ENCODE peak calls at places on chromosomes 6 and 20, in eight cellular contexts. T is amygdala; E is progenitor cell of endocrine pancreas; H is D341Med; D is activated T-helper 1 cell treated with anti-CD3 and anti-CD28 coated beads, Interleukin-2, amount 50 U/mL, for 16 hours; S is hippocampal formation; A is WTC11; V is left cardiac atrium. F is an unnamed sample.

GRCh38 chr6:1864496-1864895 is 254.8 kb downstream of the FOXC1 start:
- DNase-seq in H (no peak), D (no peak), S (no peak), V (no peak), E (no peak), A (no peak), T (no peak), F (no peak)

GRCh38 chr6:9862603-9863167 is 552.2 kb downstream of the TFAP2A start:
- DNase-seq in D (no peak), T (no peak), H (no peak), E (no peak), V (no peak), A (no peak), S (no peak), F (no peak)

GRCh38 chr20:31579245-31579644 is 25.8 kb upstream of the ID1 start:
- DNase-seq in H (no peak), V (no peak), T (no peak), E (no peak), S (no peak), D (no peak), A (no peak), F (no peak)

GRCh38 chr6:34319471-34319885 is 70.7 kb upstream of the SMIM29 start:
- DNase-seq in E (no peak), V (no peak), H (no peak), S (no peak), D (no peak), T (no peak), A (no peak), F (no peak)

GRCh38 chr20:51700809-51701285 is 67.3 kb downstream of the ATP9A start:
- DNase-seq in A (peak), E (no peak), V (no peak), H (peak), T (no peak), D (no peak), S (peak), F (no peak)

GRCh38 chr20:21234816-21235215 is 68.3 kb upstream of the XRN2 start:
- DNase-seq in E (no peak), H (no peak), V (no peak), S (peak), A (no peak), T (peak), D (no peak), F (no peak)

GRCh38 chr6:7445076-7445475 is 55.5 kb downstream of the RIOK1 start:
- DNase-seq in D (no peak), H (no peak), S (no peak), V (no peak), E (no peak), T (no peak), A (no peak), F (no peak)

GRCh38 chr20:57251344-57251743 is 15.1 kb downstream of the BMP7 start:
- DNase-seq in A (no peak), V (no peak), H (no peak), T (no peak), S (no peak), D (no peak), E (no peak), F (no peak)

GRCh38 chr20:12171927-12172581 is 254.4 kb downstream of the BTBD3 start:
- DNase-seq in T (peak), H (no peak), V (no peak), E (no peak), D (no peak), A (no peak), S (no peak), F (no peak)

GRCh38 chr6:170257376-170257775 is 33.5 kb downstream of the DLL1 start:
- DNase-seq in T (no peak), V (peak), E (no peak), A (no peak), D (no peak), H (no peak), S (no peak), F (no peak)

GRCh38 chr6:3919130-3919628 is 70.0 kb downstream of the FAM50B start:
- DNase-seq in D (no peak), A (no peak), E (no peak), S (no peak), T (no peak), V (no peak), H (no peak), F (no peak)

GRCh38 chr6:150898390-150899170 is 33.1 kb downstream of the MTHFD1L start:
- DNase-seq in T (no peak), V (no peak), S (no peak), H (no peak), E (no peak), D (no peak), A (no peak), F (no peak)

GRCh38 chr6:149190228-149190831 is 127.2 kb upstream of the TAB2 start:
- DNase-seq in H (no peak), D (no peak), A (peak), S (no peak), T (no peak), V (peak), E (no peak), F (no peak)

GRCh38 chr20:7155282-7155681 is 387.8 kb downstream of the BMP2 start:
- DNase-seq in S (no peak), T (no peak), H (no peak), V (no peak), A (no peak), D (no peak), E (no peak), F (no peak)

GRCh38 chr20:2822073-2822472 is 5.9 kb downstream of the TMEM239 start:
- DNase-seq in T (no peak), V (no peak), S (no peak), H (no peak), D (no peak), E (no peak), A (no peak), F (no peak)

GRCh38 chr6:88983532-88983931 is 20.1 kb upstream of the RNGTT start:
- DNase-seq in A (peak), E (no peak), S (no peak), T (no peak), D (no peak), H (peak), V (no peak), F (no peak)

GRCh38 chr20:13141541-13141940 is 79.5 kb upstream of the ISM1 start:
- DNase-seq in V (no peak), D (no peak), E (no peak), S (no peak), H (no peak), A (no peak), T (no peak), F (no peak)

GRCh38 chr6:106163966-106164877 is 78.1 kb downstream of the PRDM1 start:
- DNase-seq in T (no peak), V (peak), S (no peak), D (no peak), E (no peak), H (no peak), A (no peak), F (peak)

GRCh38 chr6:40844241-40844640 is 194.8 kb downstream of the UNC5CL start:
- DNase-seq in D (no peak), H (no peak), V (no peak), A (no peak), T (no peak), E (no peak), S (no peak), F (no peak)

GRCh38 chr6:15359335-15359862 is 113.5 kb downstream of the JARID2 start:
- DNase-seq in H (no peak), D (no peak), S (no peak), V (no peak), T (no peak), E (no peak), A (no peak), F (no peak)

GRCh38 chr6:127303917-127304316 is 37.3 kb downstream of the RNF146 start:
- DNase-seq in E (no peak), H (no peak), D (no peak), A (no peak), S (no peak), V (no peak), T (no peak), F (no peak)

GRCh38 chr6:34531580-34532201 is 24.4 kb downstream of the SPDEF start:
- DNase-seq in T (peak), S (peak), V (peak), H (no peak), D (no peak), E (no peak), A (peak), F (peak)

GRCh38 chr20:14959506-14960493 is 622.4 kb upstream of the FLRT3 start:
- DNase-seq in S (no peak), V (no peak), D (no peak), E (no peak), T (no peak), A (no peak), H (no peak), F (no peak)

GRCh38 chr20:38134427-38135281 is 30.4 kb downstream of the TGM2 start:
- DNase-seq in H (no peak), A (peak), S (no peak), T (no peak), E (no peak), V (peak), D (no peak), F (no peak)

F was measured in thoracic aorta.